ENCODE peak calls at places on chromosomes 5 and 9, in five cellular contexts. I is stimulated activated CD4-positive, alpha-beta T cell treated with anti-CD3 and anti-CD28 coated beads, Interleukin-15, amount 100 ng/mL, for 1 hour; F is GM13977; E is NCI-H510A; L is left colon. J is an unnamed sample.

GRCh38 chr9:112750111-112750766 is at the start of gene SNX30:
- DNase-seq in F (peak), L (peak), I (peak), E (peak), J (no peak)

GRCh38 chr5:124574521-124575436 is 171.7 kb downstream of the ZNF608 start:
- DNase-seq in F (no peak), L (no peak), I (no peak), E (no peak), J (no peak)

GRCh38 chr5:123007292-123007691 is 29.2 kb downstream of the PPIC start:
- DNase-seq in I (no peak), L (no peak), F (no peak), E (no peak), J (no peak)

GRCh38 chr5:74205745-74206570 is 434.6 kb downstream of the ENC1 start:
- DNase-seq in L (no peak), F (no peak), I (no peak), E (no peak), J (no peak)

GRCh38 chr5:138444774-138445546 is 6.1 kb downstream of the REEP2 start:
- DNase-seq in E (no peak), F (peak), I (no peak), L (no peak), J (no peak)

GRCh38 chr5:74647096-74647495 is 6.6 kb upstream of the ENC1 start:
- DNase-seq in F (no peak), E (peak), I (no peak), L (no peak), J (no peak)

GRCh38 chr9:38026021-38026809 is 42.8 kb downstream of the SHB start:
- DNase-seq in F (no peak), E (no peak), L (no peak), I (no peak), J (no peak)

GRCh38 chr5:3854069-3854741 is 258.6 kb downstream of the IRX1 start:
- DNase-seq in E (no peak), L (no peak), I (no peak), F (no peak), J (no peak)

GRCh38 chr5:60077292-60077691 is 183.8 kb upstream of the PDE4D start:
- DNase-seq in F (no peak), I (no peak), L (no peak), E (no peak), J (no peak)

GRCh38 chr5:168209561-168209960 is 81.9 kb upstream of the WWC1 start:
- DNase-seq in E (no peak), F (no peak), L (no peak), I (no peak), J (no peak)

GRCh38 chr5:59188415-59189225 is 605.7 kb downstream of the RAB3C start:
- DNase-seq in E (peak), F (peak), I (peak), L (peak), J (no peak)

GRCh38 chr5:132476853-132477729 is 13.5 kb downstream of the IRF1 start:
- DNase-seq in L (peak), F (no peak), E (no peak), I (no peak), J (no peak)

GRCh38 chr5:20286512-20286911 is 298.5 kb upstream of the CDH18 start:
- DNase-seq in L (no peak), F (no peak), E (no peak), I (no peak), J (no peak)

GRCh38 chr5:133056891-133057290 is 5.1 kb downstream of the HSPA4 start:
- DNase-seq in I (no peak), E (no peak), F (no peak), L (no peak), J (no peak)

GRCh38 chr9:104866186-104866585 is 61.8 kb downstream of the ABCA1 start:
- DNase-seq in E (no peak), I (no peak), F (no peak), L (no peak), J (no peak)

GRCh38 chr5:68161156-68161555 is 54.4 kb upstream of the PIK3R1 start:
- DNase-seq in F (no peak), I (no peak), E (no peak), L (no peak), J (no peak)

GRCh38 chr9:86734762-86735161 is 212.5 kb downstream of the GAS1 start:
- DNase-seq in F (no peak), I (no peak), L (no peak), E (no peak), J (no peak)

GRCh38 chr9:14219865-14220655 is 93.9 kb downstream of the NFIB start:
- DNase-seq in F (no peak), I (no peak), E (no peak), L (no peak), J (no peak)

GRCh38 chr9:125240649-125240999 is 519 bp downstream of the HSPA5 start:
- DNase-seq in F (no peak), I (peak), E (peak), L (no peak), J (no peak)

GRCh38 chr5:125180222-125180621 is 433.8 kb upstream of the ZNF608 start:
- DNase-seq in E (no peak), I (no peak), L (no peak), F (no peak), J (no peak)